ENCODE peak calls at places on chromosomes 12 and 14, in five cellular contexts. G is AG04449, U is HepG2, K is body of pancreas, M is upper lobe of right lung. Z is an unnamed sample.
A peak's percentile ranks its signal among the peaks of the same experiment; 100 is the strongest.

GRCh38 chr12:77940011-77940423 is 109.3 kb downstream of the NAV3 start:
- DNase-seq in G (peak; percentile 63), U (no peak), K (no peak), M (no peak), Z (peak; percentile 88)

GRCh38 chr12:70756791-70757190 is 119.6 kb upstream of the PTPRB start:
- DNase-seq in G (no peak), U (no peak), K (no peak), M (no peak), Z (no peak)

GRCh38 chr12:21472197-21472596 is 29.2 kb downstream of the RECQL start:
- DNase-seq in G (no peak), U (no peak), K (no peak), M (no peak), Z (no peak)

GRCh38 chr14:70034257-70034656 is 154.5 kb downstream of the SLC8A3 start:
- DNase-seq in G (no peak), U (no peak), K (no peak), M (no peak), Z (no peak)

GRCh38 chr12:65778268-65779090 is 45.8 kb upstream of the HMGA2 start:
- DNase-seq in G (no peak), U (no peak), K (no peak), M (no peak), Z (peak; percentile 51)

GRCh38 chr12:104734541-104735075 is 223.5 kb downstream of the SLC41A2 start:
- DNase-seq in G (no peak), U (no peak), K (no peak), M (no peak), Z (no peak)

GRCh38 chr14:23411563-23412525 is 3.8 kb upstream of the MYH6 start:
- DNase-seq in G (no peak), U (no peak), K (no peak), M (no peak), Z (no peak)

GRCh38 chr12:115866909-115867525 is 410.5 kb downstream of the MED13L start:
- DNase-seq in G (no peak), U (peak; percentile 6), K (no peak), M (no peak), Z (no peak)

GRCh38 chr12:32201996-32202395 is 95.3 kb downstream of the BICD1 start:
- DNase-seq in G (no peak), U (no peak), K (no peak), M (no peak), Z (no peak)

GRCh38 chr12:47835831-47836155 is 16.1 kb upstream of the HDAC7 start:
- DNase-seq in G (no peak), U (no peak), K (no peak), M (no peak), Z (no peak)

GRCh38 chr12:40650038-40650704 is 42.1 kb upstream of the CNTN1 start:
- DNase-seq in G (no peak), U (no peak), K (no peak), M (no peak), Z (no peak)

GRCh38 chr12:43241971-43242370 is 310.0 kb downstream of the ADAMTS20 start:
- DNase-seq in G (peak; percentile 40), U (no peak), K (no peak), M (no peak), Z (peak; percentile 68)

GRCh38 chr12:26451763-26452162 is 256.4 kb downstream of the SSPN start:
- DNase-seq in G (no peak), U (no peak), K (no peak), M (no peak), Z (no peak)

GRCh38 chr14:75884198-75884611 is 97.6 kb downstream of the TGFB3 start:
- DNase-seq in G (peak; percentile 78), U (no peak), K (no peak), M (no peak), Z (peak; percentile 67)

DNA sequence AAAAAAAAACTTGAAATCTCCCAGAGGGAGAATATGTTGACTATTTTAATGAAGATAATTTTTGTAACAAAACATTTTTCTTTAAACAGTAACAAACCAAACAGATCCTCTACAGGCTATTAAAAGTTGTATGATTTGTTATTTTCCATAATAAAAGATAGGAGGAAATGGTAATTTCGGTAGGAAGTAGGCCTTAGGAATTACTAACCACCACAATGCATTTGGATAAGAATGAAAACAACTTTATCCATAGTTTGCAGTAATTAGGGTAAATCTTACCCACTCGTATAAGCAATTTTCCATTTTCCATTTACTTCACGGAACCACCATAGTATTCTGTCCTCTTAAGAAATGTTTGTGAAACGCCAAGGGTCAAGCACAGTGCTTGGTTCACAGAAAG is 6.0 kb downstream of the USP44 start:
- DNase-seq in G (no peak), U (no peak), K (no peak), M (no peak), Z (no peak)
- H3K4me3 ChIP-seq in G (no peak overlapping the region), U (no peak overlapping the region), K (no peak overlapping the region), M (no peak overlapping the region), Z (no peak overlapping the region)

GRCh38 chr12:57459750-57460400 is at the start of gene GLI1:
- DNase-seq in G (no peak), U (no peak), K (no peak), M (no peak), Z (no peak)

GRCh38 chr12:57459055-57459749 is 383 bp upstream of the GLI1 start:
- DNase-seq in G (peak; percentile 75), U (peak; percentile 84), K (peak; percentile 94), M (peak; percentile 96), Z (peak; percentile 98)

GRCh38 chr12:57461904-57462306 is 2.3 kb downstream of the GLI1 start:
- DNase-seq in G (no peak), U (no peak), K (no peak), M (no peak), Z (no peak)

GRCh38 chr12:57461326-57461903 is 1.8 kb downstream of the GLI1 start:
- DNase-seq in G (no peak), U (no peak), K (peak; percentile 47), M (peak; percentile 71), Z (peak; percentile 73)

GRCh38 chr12:57460457-57461325 is 1.1 kb downstream of the GLI1 start:
- DNase-seq in G (no peak), U (no peak), K (peak; percentile 29), M (no peak), Z (no peak)
- TF ChIP-seq CTCF in G (no peak), U (no peak), K (no peak), M (no peak), Z (no peak)

DNA sequence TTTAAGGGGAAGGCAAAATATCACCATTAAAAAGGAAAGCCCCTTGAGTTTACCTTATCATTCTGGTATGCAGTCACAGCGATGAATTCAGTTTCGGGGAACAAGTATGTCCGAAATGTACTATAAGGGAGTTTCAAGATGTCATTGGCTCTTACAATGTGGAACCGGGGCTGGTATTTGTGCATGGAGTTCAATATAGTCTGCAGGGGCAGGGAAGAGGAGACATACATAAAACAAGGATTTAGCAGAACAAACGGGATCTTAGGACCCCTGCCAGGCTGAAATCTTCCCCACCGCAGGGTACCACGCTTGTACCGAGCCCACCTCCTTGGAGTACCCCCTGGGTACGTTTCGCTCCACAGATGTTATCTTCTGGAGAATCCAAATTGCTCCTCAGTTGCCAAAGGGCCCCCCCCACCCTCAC is 4.5 kb downstream of the TBX3 start:
- DNase-seq in G (no peak), U (no peak), K (no peak), M (no peak), Z (peak; percentile 35)
- H3K4me3 ChIP-seq in G (peak overlapping the region; percentile 80), U (peak overlapping the region; percentile 97), K (no peak overlapping the region), M (peak overlapping the region; percentile 52), Z (peak overlapping the region; percentile 62)

DNA sequence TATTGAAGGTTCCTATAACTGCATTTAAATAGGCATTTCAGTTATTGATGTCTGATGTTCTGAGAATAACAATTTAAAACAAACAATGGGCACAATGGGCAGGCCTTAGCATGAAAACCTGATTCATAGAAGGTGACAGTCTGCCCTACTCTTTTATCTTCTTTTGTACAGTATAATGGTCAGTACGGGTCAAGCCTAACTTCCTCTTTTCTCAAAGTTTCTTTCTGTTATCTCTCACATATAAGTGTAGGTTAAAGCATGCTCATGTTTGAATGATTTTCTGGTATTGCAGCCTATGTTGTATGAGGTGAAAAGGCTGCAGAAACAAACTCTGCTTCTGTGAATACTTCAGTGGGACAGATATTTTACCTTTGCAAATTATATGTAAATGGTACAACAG is 14.2 kb downstream of the FKBP3 start:
- DNase-seq in G (no peak), U (no peak), K (no peak), M (no peak), Z (no peak)
- TF ChIP-seq CTCF in G (no peak), U (no peak), K (no peak), M (no peak), Z (no peak)

GRCh38 chr12:6321905-6322304 is 11.4 kb downstream of the PLEKHG6 start:
- DNase-seq in G (no peak), U (peak; percentile 69), K (no peak), M (no peak), Z (no peak)

GRCh38 chr12:6322969-6323339 is 12.5 kb downstream of the PLEKHG6 start:
- DNase-seq in G (no peak), U (no peak), K (no peak), M (no peak), Z (no peak)

GRCh38 chr12:6323995-6324711 is 13.7 kb downstream of the PLEKHG6 start:
- DNase-seq in G (no peak), U (no peak), K (no peak), M (no peak), Z (no peak)

GRCh38 chr12:6323340-6323994 is 13.0 kb downstream of the PLEKHG6 start:
- DNase-seq in G (peak; percentile 76), U (peak; percentile 78), K (peak; percentile 57), M (no peak), Z (peak; percentile 90)

DNA sequence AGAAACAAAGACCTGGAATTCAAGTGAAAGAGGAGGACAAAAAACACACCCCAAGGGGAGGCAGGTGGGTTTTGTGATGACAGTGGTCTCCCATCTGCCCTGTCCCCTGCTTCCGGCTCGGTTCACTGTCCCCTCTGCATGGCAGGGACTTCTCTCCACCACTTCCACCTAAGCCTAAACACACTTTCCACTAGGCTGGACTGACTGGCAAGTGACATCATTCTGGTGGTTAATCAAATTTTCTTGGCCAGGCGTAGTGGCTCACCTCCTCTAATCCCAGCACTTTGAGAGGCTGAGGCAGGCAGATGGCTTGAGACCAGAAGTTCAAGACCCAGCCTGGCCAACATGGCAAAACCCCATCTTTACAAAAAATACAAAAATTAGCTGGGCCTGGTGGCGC is 11.9 kb downstream of the PLEKHG6 start:
- DNase-seq in G (no peak), U (no peak), K (no peak), M (no peak), Z (no peak)
- H3K4me3 ChIP-seq in G (no peak overlapping the region), U (no peak overlapping the region), K (no peak overlapping the region), M (no peak overlapping the region), Z (no peak overlapping the region)

DNA sequence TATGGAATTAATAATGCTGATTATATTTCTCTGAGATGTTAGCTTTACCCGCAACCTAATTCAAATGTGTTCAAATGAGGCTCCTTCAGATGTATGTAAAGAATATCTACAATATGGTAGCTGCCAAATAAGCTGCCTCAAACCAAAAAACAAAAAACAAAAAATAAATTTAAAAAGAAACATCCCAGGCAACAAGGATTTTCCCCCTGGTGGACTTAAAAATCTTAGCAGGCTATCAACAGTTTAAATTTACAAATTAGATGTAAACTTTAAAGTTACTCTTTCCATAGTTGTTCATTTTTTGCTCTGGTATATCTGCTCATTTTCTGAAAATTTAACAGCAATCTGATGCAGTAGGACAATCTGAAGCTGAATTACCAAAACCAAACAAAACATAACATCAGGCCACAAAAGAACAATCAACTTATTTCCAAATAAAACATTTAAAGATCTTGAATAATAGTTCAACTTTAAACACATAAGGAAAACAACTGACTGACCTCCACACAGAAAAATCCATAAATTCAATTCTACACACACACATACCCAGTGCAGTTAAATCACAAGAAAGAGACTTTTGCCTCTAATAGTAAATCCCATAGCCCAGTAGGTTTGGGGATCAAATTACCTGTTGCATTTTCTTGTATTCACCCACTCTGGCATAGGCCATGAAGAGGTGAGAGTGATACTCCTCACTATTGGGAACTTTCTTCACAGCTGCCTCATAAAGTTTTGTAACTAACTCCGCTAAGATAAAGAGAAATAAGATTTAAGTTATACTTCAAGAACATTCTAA is 21.3 kb downstream of the NAA25 start:
- DNase-seq in G (no peak), U (no peak), K (no peak), M (no peak), Z (no peak)
- TF ChIP-seq CTCF in G (no peak), U (no peak), K (no peak), M (no peak), Z (no peak)

Z was measured in foreskin fibroblast.